ENCODE peak calls at places on chromosomes 13 and 19, in four cellular contexts. One of them, this sample, is unnamed.

GRCh38 chr13:83980322-83980721 is 98.0 kb upstream of the SLITRK1 start:
- DNase-seq in HepG2: no peak
- DNase-seq in WTC11: no peak
- DNase-seq in K562: no peak
- DNase-seq in this sample: no peak

GRCh38 chr19:33630880-33631627 is 9.3 kb downstream of the CHST8 start:
- DNase-seq in HepG2: no peak
- DNase-seq in K562: no peak
- DNase-seq in WTC11: no peak
- DNase-seq in this sample: no peak

GRCh38 chr19:33241530-33242101 is 16.0 kb upstream of the SLC7A10 start:
- DNase-seq in K562: peak; percentile 30
- DNase-seq in HepG2: no peak
- DNase-seq in WTC11: peak; percentile 70
- DNase-seq in this sample: no peak

GRCh38 chr19:28224441-28224840 is 988.5 kb downstream of the UQCRFS1 start:
- DNase-seq in HepG2: no peak
- DNase-seq in WTC11: no peak
- DNase-seq in K562: no peak
- DNase-seq in this sample: no peak

GRCh38 chr13:113996912-113997745 is 23.3 kb upstream of the C13orf46 start:
- DNase-seq in HepG2: no peak
- DNase-seq in WTC11: no peak
- DNase-seq in K562: no peak
- DNase-seq in this sample: no peak

GRCh38 chr19:44452367-44452766 is 4.1 kb upstream of the ZNF229 start:
- DNase-seq in K562: no peak
- DNase-seq in HepG2: no peak
- DNase-seq in WTC11: no peak
- DNase-seq in this sample: no peak

GRCh38 chr19:38095411-38096308 is 128.4 kb downstream of the DPF1 start:
- DNase-seq in K562: peak; percentile 85
- DNase-seq in HepG2: peak; percentile 46
- DNase-seq in WTC11: peak; percentile 89
- DNase-seq in this sample: peak; percentile 86

GRCh38 chr19:31138077-31138476 is 211.2 kb downstream of the TSHZ3 start:
- DNase-seq in K562: no peak
- DNase-seq in WTC11: no peak
- DNase-seq in HepG2: no peak
- DNase-seq in this sample: no peak

GRCh38 chr19:48443731-48444128 is 2.1 kb upstream of the GRWD1 start:
- DNase-seq in HepG2: no peak
- DNase-seq in K562: no peak
- DNase-seq in WTC11: no peak
- DNase-seq in this sample: no peak

GRCh38 chr13:51956717-51957116 is 54.5 kb downstream of the ATP7B start:
- DNase-seq in HepG2: no peak
- DNase-seq in K562: no peak
- DNase-seq in WTC11: no peak
- DNase-seq in this sample: no peak

GRCh38 chr19:43765109-43765876 is 10.5 kb upstream of the SMG9 start:
- DNase-seq in K562: peak; percentile 80
- DNase-seq in WTC11: no peak
- DNase-seq in HepG2: peak; percentile 30
- DNase-seq in this sample: peak; percentile 93

GRCh38 chr13:64206430-64207225 is 2791.0 kb upstream of the PCDH20 start:
- DNase-seq in HepG2: no peak
- DNase-seq in K562: no peak
- DNase-seq in WTC11: no peak
- DNase-seq in this sample: no peak

GRCh38 chr13:113860051-113860471 is 3.8 kb downstream of the GAS6 start:
- DNase-seq in K562: no peak
- DNase-seq in WTC11: peak; percentile 39
- DNase-seq in HepG2: peak; percentile 34
- DNase-seq in this sample: no peak

GRCh38 chr13:29543230-29544215 is 52.0 kb downstream of the SLC7A1 start:
- DNase-seq in HepG2: peak; percentile 12
- DNase-seq in K562: peak; percentile 24
- DNase-seq in WTC11: no peak
- DNase-seq in this sample: no peak

GRCh38 chr19:2922987-2923386 is 21.8 kb downstream of the ZNF77 start:
- DNase-seq in WTC11: no peak
- DNase-seq in HepG2: peak; percentile 52
- DNase-seq in K562: peak; percentile 41
- DNase-seq in this sample: no peak

GRCh38 chr13:74554581-74555290 is 420.5 kb upstream of the KLF12 start:
- DNase-seq in K562: no peak
- DNase-seq in WTC11: no peak
- DNase-seq in HepG2: no peak
- DNase-seq in this sample: no peak

GRCh38 chr19:38944981-38945506 is 14.3 kb downstream of the MRPS12 start:
- DNase-seq in HepG2: no peak
- DNase-seq in K562: peak; percentile 20
- DNase-seq in WTC11: peak; percentile 29
- DNase-seq in this sample: no peak

GRCh38 chr19:49338691-49339363 is 3.6 kb downstream of the CD37 start:
- DNase-seq in K562: peak; percentile 87
- DNase-seq in HepG2: no peak
- DNase-seq in WTC11: peak; percentile 100
- DNase-seq in this sample: peak; percentile 54

GRCh38 chr13:57716295-57716694 is 84.8 kb downstream of the PCDH17 start:
- DNase-seq in K562: no peak
- DNase-seq in HepG2: peak; percentile 2
- DNase-seq in WTC11: peak; percentile 32
- DNase-seq in this sample: no peak

GRCh38 chr19:12789098-12789903 is 2.0 kb upstream of the JUNB start:
- DNase-seq in HepG2: no peak
- DNase-seq in K562: peak; percentile 50
- DNase-seq in WTC11: peak; percentile 37
- DNase-seq in this sample: no peak

GRCh38 chr19:31140717-31141116 is 208.5 kb downstream of the TSHZ3 start:
- DNase-seq in HepG2: no peak
- DNase-seq in WTC11: no peak
- DNase-seq in K562: no peak
- DNase-seq in this sample: peak; percentile 17

GRCh38 chr19:29624489-29625210 is 18.6 kb downstream of the POP4 start:
- DNase-seq in K562: no peak
- DNase-seq in HepG2: no peak
- DNase-seq in WTC11: no peak
- DNase-seq in this sample: no peak

GRCh38 chr13:75418997-75419396 is 63.0 kb downstream of the TBC1D4 start:
- DNase-seq in WTC11: no peak
- DNase-seq in HepG2: no peak
- DNase-seq in K562: no peak
- DNase-seq in this sample: no peak

GRCh38 chr13:99320693-99321481 is 13.7 kb upstream of the GPR183 start:
- DNase-seq in WTC11: no peak
- DNase-seq in K562: peak; percentile 38
- DNase-seq in HepG2: no peak
- DNase-seq in this sample: peak; percentile 42

GRCh38 chr13:114212096-114212495 is 22.6 kb upstream of the CDC16 start:
- DNase-seq in HepG2: no peak
- DNase-seq in WTC11: no peak
- DNase-seq in K562: no peak
- DNase-seq in this sample: no peak

GRCh38 chr19:8577247-8577646 is at the start of gene MYO1F:
- DNase-seq in K562: peak; percentile 58
- DNase-seq in HepG2: no peak
- DNase-seq in WTC11: no peak
- DNase-seq in this sample: no peak

GRCh38 chr19:39498262-39499081 is at the start of gene DLL3:
- DNase-seq in HepG2: no peak
- DNase-seq in K562: peak; percentile 44
- DNase-seq in WTC11: peak; percentile 52
- DNase-seq in this sample: no peak

GRCh38 chr13:50401721-50402510 is 386.7 kb downstream of the KCNRG start:
- DNase-seq in K562: no peak
- DNase-seq in HepG2: no peak
- DNase-seq in WTC11: no peak
- DNase-seq in this sample: no peak

DNA sequence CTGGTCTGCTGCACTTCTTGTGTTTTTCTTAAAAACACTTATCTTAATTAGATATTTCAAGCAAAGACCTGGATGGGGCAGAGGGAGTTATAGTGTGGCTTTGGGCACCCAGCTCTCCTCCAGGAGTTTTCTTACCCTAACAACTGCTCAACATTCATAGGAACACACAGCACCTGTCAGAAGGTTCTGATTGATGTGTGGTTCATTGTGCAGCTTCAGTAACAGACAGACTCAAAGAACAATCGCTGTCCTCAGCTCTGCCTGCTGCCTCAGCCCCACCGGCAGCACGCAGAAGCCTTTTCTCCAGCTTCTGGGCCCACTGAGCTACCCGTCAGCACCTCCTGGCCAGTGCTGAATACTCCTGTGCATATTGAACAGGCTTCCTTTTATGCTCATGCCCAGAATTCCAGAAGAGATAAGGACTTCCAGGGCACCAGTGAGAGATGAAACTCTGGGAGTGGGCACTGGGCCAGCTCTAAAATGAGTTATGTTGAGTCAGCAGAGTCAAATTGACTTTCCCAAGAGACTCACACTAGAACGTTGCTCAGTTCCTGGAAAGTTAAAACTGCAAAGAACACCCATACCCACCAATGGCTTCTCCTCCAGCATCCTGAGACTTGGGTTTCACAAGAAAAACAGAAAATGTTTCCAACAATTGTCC is 119.3 kb downstream of the COL4A1 start:
- DNase-seq in HepG2: no peak
- DNase-seq in WTC11: no peak
- DNase-seq in K562: no peak
- DNase-seq in this sample: no peak
- TF ChIP-seq NR3C1 in HepG2: no peak
- TF ChIP-seq NR3C1 in WTC11: no peak
- TF ChIP-seq NR3C1 in K562: no peak
- TF ChIP-seq NR3C1 in this sample: no peak

GRCh38 chr13:24220086-24220703 is 59.7 kb downstream of the SPATA13 start:
- DNase-seq in K562: peak; percentile 66
- DNase-seq in WTC11: peak; percentile 25
- DNase-seq in HepG2: peak; percentile 75
- DNase-seq in this sample: peak; percentile 46
- TF ChIP-seq NR3C1 in K562: no peak
- TF ChIP-seq NR3C1 in WTC11: no peak
- TF ChIP-seq NR3C1 in HepG2: no peak
- TF ChIP-seq NR3C1 in this sample: no peak

GRCh38 chr19:4234142-4234861 is 5.0 kb downstream of the EBI3 start:
- DNase-seq in WTC11: no peak
- DNase-seq in K562: no peak
- DNase-seq in HepG2: peak; percentile 62
- DNase-seq in this sample: no peak

GRCh38 chr19:4229179-4229931 is at the start of gene EBI3:
- DNase-seq in WTC11: no peak
- DNase-seq in HepG2: no peak
- DNase-seq in K562: peak; percentile 71
- DNase-seq in this sample: no peak

GRCh38 chr19:4232614-4233281 is 3.4 kb downstream of the EBI3 start:
- DNase-seq in HepG2: no peak
- DNase-seq in WTC11: no peak
- DNase-seq in K562: no peak
- DNase-seq in this sample: no peak

GRCh38 chr19:4234862-4235201 is 5.5 kb downstream of the EBI3 start:
- DNase-seq in WTC11: no peak
- DNase-seq in HepG2: no peak
- DNase-seq in K562: no peak
- DNase-seq in this sample: no peak

GRCh38 chr19:4233282-4233853 is 4.0 kb downstream of the EBI3 start:
- DNase-seq in K562: peak; percentile 82
- DNase-seq in HepG2: peak; percentile 45
- DNase-seq in WTC11: peak; percentile 84
- DNase-seq in this sample: no peak
- TF ChIP-seq NR3C1 in K562: no peak
- TF ChIP-seq NR3C1 in HepG2: no peak
- TF ChIP-seq NR3C1 in WTC11: no peak
- TF ChIP-seq NR3C1 in this sample: no peak

DNA sequence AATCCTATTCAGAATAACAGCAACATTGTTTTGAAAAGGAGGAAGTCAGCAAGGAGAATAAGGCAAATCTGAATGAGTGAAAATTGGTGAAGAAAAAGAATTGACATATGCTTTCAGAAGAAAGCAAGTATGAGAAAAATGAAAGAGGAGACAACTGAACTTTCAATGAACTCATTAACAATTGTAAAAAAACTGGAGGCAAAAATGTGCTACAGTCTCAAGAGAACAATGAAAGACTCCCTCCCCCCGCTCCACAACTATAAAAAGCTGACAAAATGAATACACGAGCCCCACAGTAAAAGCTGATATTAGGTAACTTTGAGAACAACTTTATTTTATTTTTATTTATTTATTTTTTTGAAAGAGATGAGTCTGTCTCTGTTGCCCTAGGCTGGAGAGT is 373.1 kb downstream of the DIAPH3 start:
- DNase-seq in HepG2: no peak
- DNase-seq in WTC11: no peak
- DNase-seq in K562: no peak
- DNase-seq in this sample: no peak
- TF ChIP-seq NR3C1 in HepG2: no peak
- TF ChIP-seq NR3C1 in WTC11: no peak
- TF ChIP-seq NR3C1 in K562: no peak
- TF ChIP-seq NR3C1 in this sample: no peak

GRCh38 chr19:51063664-51064063 is 1.2 kb downstream of the KLK13 start:
- DNase-seq in WTC11: no peak
- DNase-seq in K562: no peak
- DNase-seq in HepG2: no peak
- DNase-seq in this sample: no peak
- TF ChIP-seq NR3C1 in WTC11: no peak
- TF ChIP-seq NR3C1 in K562: no peak
- TF ChIP-seq NR3C1 in HepG2: no peak
- TF ChIP-seq NR3C1 in this sample: no peak

DNA sequence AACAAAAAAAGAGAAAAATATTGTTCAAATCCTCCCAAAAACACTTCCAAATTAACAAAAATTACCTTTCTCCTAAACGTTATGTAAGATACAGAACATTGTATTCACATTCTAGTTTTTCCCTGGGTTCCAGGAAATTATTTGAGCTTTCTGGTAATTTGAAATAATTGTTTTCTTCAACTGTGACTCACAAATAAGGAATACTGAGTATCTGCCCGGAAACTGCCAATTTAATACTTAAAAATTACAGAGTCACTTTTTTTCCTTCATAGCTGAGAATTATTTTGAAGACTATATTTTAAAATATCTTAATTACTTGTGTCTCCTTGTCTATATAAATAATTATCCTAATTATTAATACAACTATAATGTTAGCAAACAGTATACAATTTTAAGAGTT is 709.0 kb upstream of the ARGLU1 start:
- DNase-seq in WTC11: no peak
- DNase-seq in HepG2: no peak
- DNase-seq in K562: no peak
- DNase-seq in this sample: no peak
- TF ChIP-seq NR3C1 in WTC11: no peak
- TF ChIP-seq NR3C1 in HepG2: no peak
- TF ChIP-seq NR3C1 in K562: no peak
- TF ChIP-seq NR3C1 in this sample: no peak

GRCh38 chr13:37889811-37890210 is 20.2 kb upstream of the TRPC4 start:
- DNase-seq in WTC11: no peak
- DNase-seq in K562: no peak
- DNase-seq in HepG2: no peak
- DNase-seq in this sample: no peak
- TF ChIP-seq NR3C1 in WTC11: no peak
- TF ChIP-seq NR3C1 in K562: no peak
- TF ChIP-seq NR3C1 in HepG2: no peak
- TF ChIP-seq NR3C1 in this sample: no peak

This sample was measured in A549.